ENCODE peak calls at places on chromosome 9, in ten cellular contexts. M is AG04450, R is fibroblast of the aortic adventitia, K is IMR-90, C is K562, Z is psoas muscle, E is hepatocyte, Y is endodermal cell, H is HCT116, I is astrocyte of the spinal cord. T is an unnamed sample.

GRCh38 chr9:83013867-83014605 is 48.9 kb downstream of the RASEF start:
- DNase-seq in C (no peak), Y (no peak), K (peak; percentile 90), R (peak; percentile 43), I (peak; percentile 80), M (no peak), H (no peak), Z (no peak), E (no peak), T (no peak)

GRCh38 chr9:34891386-34891785 is 66.7 kb upstream of the PHF24 start:
- DNase-seq in K (no peak), Z (no peak), R (no peak), C (no peak), I (no peak), E (no peak), M (no peak), H (no peak), Y (no peak), T (no peak)

GRCh38 chr9:75391497-75391896 is 303.2 kb downstream of the OSTF1 start:
- DNase-seq in Y (no peak), I (no peak), H (no peak), E (no peak), R (no peak), C (no peak), Z (no peak), M (no peak), K (no peak), T (no peak)

GRCh38 chr9:306907-307306 is 92.2 kb downstream of the DOCK8 start:
- DNase-seq in C (no peak), Z (no peak), H (no peak), K (no peak), R (no peak), Y (peak; percentile 71), M (no peak), E (no peak), I (no peak), T (peak; percentile 46)

GRCh38 chr9:8382777-8383527 is 583.4 kb upstream of the DMAC1 start:
- DNase-seq in E (no peak), C (no peak), M (no peak), Z (no peak), H (no peak), R (peak; percentile 89), K (no peak), Y (no peak), I (no peak), T (no peak)

GRCh38 chr9:115517335-115518075 is 399.5 kb upstream of the TNC start:
- DNase-seq in K (peak; percentile 90), H (no peak), E (no peak), Z (no peak), R (no peak), C (no peak), M (peak; percentile 68), I (peak; percentile 18), Y (no peak), T (no peak)

GRCh38 chr9:77735515-77735914 is 87.4 kb upstream of the GNA14 start:
- DNase-seq in M (no peak), R (peak; percentile 85), I (peak; percentile 69), Y (no peak), E (no peak), K (peak; percentile 17), Z (no peak), H (no peak), C (no peak), T (no peak)

GRCh38 chr9:130143974-130144373 is 28.2 kb upstream of the NCS1 start:
- DNase-seq in M (no peak), Z (peak; percentile 44), I (peak; percentile 40), H (no peak), R (peak; percentile 46), E (no peak), C (no peak), Y (no peak), K (peak; percentile 42), T (no peak)

GRCh38 chr9:134469041-134469875 is 143.0 kb downstream of the RXRA start:
- DNase-seq in I (peak; percentile 33), M (no peak), Z (no peak), K (no peak), C (no peak), Y (no peak), E (peak; percentile 38), R (peak; percentile 71), H (no peak), T (no peak)

GRCh38 chr9:88976888-88977257 is 14.4 kb upstream of the S1PR3 start:
- DNase-seq in I (no peak), H (no peak), Y (peak; percentile 34), E (no peak), K (no peak), C (no peak), R (no peak), Z (no peak), M (no peak), T (no peak)

GRCh38 chr9:127614961-127615360 is 2.9 kb downstream of the STXBP1 start:
- DNase-seq in C (no peak), I (no peak), Z (no peak), M (no peak), K (no peak), E (no peak), Y (no peak), R (peak; percentile 71), H (no peak), T (no peak)

GRCh38 chr9:127612993-127613954 is 1.2 kb downstream of the STXBP1 start:
- DNase-seq in I (peak; percentile 59), E (peak; percentile 59), Z (peak; percentile 78), M (no peak), Y (peak; percentile 84), C (peak; percentile 70), K (peak; percentile 57), H (no peak), R (peak; percentile 63), T (no peak)

GRCh38 chr9:127608104-127608966 is 3.7 kb upstream of the STXBP1 start:
- DNase-seq in Z (peak; percentile 70), H (peak; percentile 73), I (no peak), Y (peak; percentile 96), M (no peak), E (peak; percentile 92), R (no peak), C (peak; percentile 96), K (peak; percentile 38), T (peak; percentile 66)

DNA sequence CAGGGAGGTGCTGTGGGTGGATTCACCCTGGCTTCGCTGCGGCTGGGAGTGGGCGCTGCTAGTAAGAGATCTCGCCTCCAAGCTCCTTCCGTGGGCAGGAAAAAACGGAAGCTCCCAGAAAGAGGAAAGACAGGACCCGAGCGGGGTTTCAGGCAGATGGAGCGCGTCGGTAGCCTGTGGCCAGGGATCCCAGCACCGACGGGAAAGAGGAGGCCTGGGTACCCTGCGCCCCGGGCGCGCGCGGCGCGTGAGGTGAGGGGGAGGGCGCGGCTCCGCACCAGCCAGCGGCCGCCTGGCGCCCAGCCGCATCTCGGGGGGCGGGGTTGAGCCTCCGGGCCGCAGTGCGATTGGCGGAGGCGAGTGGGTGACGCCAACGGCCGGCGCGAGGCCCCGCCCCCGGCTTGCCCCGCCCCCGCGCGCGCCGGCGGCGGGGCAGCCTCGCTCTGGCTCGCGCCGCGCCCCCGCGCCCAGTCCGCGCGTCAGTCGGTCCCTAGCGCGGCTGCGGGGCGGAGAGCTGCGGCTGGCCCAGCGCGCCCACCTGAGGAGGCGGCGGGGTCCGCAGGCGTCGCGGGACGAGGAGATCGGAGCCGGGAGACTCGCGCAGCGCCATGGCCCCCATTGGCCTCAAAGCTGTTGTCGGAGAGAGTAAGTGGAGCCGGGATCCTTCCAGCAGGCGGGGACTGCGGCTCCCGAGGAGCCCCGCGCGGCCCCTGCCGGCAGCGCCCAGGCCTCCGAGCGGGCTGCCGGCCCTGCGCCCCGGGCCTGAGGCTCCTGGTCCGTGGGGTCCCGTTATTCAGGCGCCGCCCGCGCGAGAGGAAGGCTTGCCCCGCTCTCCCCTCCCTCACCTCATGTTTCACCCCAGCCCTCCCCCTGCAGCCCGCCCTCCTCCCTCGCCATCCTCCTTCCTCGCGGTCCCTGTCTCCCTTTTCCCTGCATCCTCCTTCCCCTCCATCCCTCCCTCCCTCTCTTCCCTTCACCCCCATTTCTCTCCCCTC is at the start of gene STXBP1:
- DNase-seq in K (peak; percentile 76), R (peak; percentile 78), C (peak; percentile 97), M (no peak), I (peak; percentile 73), Z (peak; percentile 91), H (peak; percentile 51), Y (peak; percentile 95), E (peak; percentile 95), T (peak; percentile 84)
- TF ChIP-seq CTCF in K (peak; percentile 32), R (peak; percentile 24), C (peak; percentile 16), M (peak; percentile 26), I (peak; percentile 14), Z (no peak), H (peak; percentile 16), Y (peak; percentile 50), E (peak; percentile 13), T (no peak)

GRCh38 chr9:92669527-92669889 is 423 bp downstream of the IPPK start:
- DNase-seq in E (peak; percentile 57), I (no peak), K (no peak), M (no peak), H (no peak), R (no peak), C (peak; percentile 58), Z (peak; percentile 35), Y (peak; percentile 75), T (no peak)
- H3K4me3 ChIP-seq in E (peak overlapping the region; percentile 38), I (peak overlapping the region; percentile 66), K (peak overlapping the region; percentile 79), M (peak overlapping the region; percentile 91), H (peak overlapping the region; percentile 72), R (peak overlapping the region; percentile 98), C (peak overlapping the region; percentile 66), Z (peak overlapping the region; percentile 99), Y (peak overlapping the region; percentile 98), T (peak overlapping the region; percentile 99)

DNA sequence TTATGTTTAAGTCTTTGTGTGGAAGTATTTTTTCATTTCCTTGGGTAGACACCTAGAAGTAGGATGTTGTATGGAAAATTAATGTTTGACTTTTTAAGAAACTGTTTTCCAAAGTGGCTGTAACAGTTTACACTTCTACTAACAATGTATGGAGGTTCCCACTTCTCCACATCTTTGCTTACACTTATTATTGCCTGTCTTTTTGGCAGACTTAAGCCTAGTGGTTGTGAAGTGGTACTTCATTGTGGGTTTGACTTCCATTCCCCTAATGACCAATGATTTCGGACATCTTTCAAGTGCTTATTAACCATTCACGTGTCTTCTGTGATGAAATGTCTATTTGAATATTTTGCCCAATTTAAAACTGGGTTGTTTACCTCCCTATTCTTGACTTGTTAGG is 91.5 kb upstream of the CDKN2B start:
- DNase-seq in M (no peak), H (peak; percentile 32), R (no peak), E (no peak), K (no peak), C (no peak), Y (no peak), I (no peak), Z (no peak), T (peak; percentile 18)
- TF ChIP-seq CTCF in M (peak; percentile 29), H (peak; percentile 38), R (peak; percentile 46), E (no peak), K (peak; percentile 14), C (no peak), Y (peak; percentile 73), I (peak; percentile 27), Z (no peak), T (peak; percentile 23)

DNA sequence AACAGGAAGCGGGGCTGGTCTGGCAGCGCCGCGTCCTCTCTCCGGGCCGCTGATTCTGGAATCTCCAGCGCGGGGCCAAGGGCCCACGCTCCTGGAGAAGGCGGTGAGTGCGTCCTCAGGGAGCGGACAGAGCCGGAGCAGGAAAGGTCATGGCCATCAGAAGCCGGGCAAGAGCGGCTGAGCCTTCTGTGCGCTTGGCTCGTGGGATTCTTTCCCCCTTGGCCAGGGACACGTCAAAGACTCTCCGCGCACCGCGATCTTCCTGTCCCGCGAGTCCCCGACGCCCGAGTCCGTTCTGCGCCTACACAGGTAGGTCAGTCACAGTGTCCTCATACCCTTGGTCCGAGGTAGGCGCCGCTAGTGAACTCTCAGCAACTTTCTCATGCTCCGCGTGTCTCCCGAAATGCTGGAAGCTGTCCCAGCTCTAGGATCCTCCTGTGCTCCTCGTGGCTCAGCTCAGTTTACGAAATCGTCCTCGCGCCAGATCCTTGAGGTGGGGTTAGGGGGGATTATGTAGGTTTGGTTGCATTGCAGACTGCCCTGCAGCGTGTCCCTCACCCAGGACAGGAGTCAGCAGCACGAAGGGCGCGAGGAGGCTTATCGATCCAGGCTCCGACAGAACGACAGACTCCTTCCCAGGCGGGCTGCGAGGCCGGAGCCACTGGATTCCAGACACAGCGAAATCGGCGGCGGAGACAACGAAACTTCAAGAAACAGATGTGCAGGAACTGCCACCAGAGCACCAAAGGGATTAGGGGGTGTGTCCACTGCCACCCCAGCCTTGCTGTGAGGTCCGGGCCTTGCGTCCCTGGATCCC is 8.7 kb downstream of the LHX6 start:
- DNase-seq in Y (peak; percentile 78), M (no peak), C (no peak), E (no peak), Z (no peak), R (peak; percentile 22), I (no peak), K (no peak), H (no peak), T (no peak)
- H3K4me3 ChIP-seq in Y (peak overlapping the region; percentile 75), M (no peak overlapping the region), C (no peak overlapping the region), E (no peak overlapping the region), Z (peak overlapping the region; percentile 51), R (no peak overlapping the region), I (no peak overlapping the region), K (no peak overlapping the region), H (no peak overlapping the region), T (no peak overlapping the region)

T was measured in GM12865.